ENCODE peak calls at places on chromosome 18, in eight cellular contexts. M is CD8-positive, alpha-beta T cell; X is brain microvascular endothelial cell; L is left lung; J is A549; W is kidney; B is upper lobe of right lung; A is colonic mucosa. I is an unnamed sample.

GRCh38 chr18:8367217-8367988 is 241.8 kb upstream of the RAB12 start:
- DNase-seq in W (peak; percentile 76), M (no peak), L (peak; percentile 39), X (no peak), J (peak; percentile 7), B (peak; percentile 82), A (peak; percentile 53), I (peak; percentile 30)

GRCh38 chr18:76558881-76559667 is 64.0 kb upstream of the ZNF516 start:
- DNase-seq in A (peak; percentile 69), L (no peak), W (no peak), B (peak; percentile 67), X (no peak), M (no peak), J (no peak), I (peak; percentile 96)

GRCh38 chr18:75066223-75066622 is 142.7 kb downstream of the PTGR3 start:
- DNase-seq in L (no peak), J (no peak), A (no peak), M (no peak), W (no peak), B (peak; percentile 7), X (no peak), I (no peak)

GRCh38 chr18:32358075-32358474 is 112.6 kb downstream of the GAREM1 start:
- DNase-seq in L (no peak), B (no peak), W (no peak), A (no peak), X (no peak), M (no peak), J (no peak), I (no peak)

GRCh38 chr18:53567935-53568574 is 656.4 kb downstream of the MBD2 start:
- DNase-seq in J (peak; percentile 21), B (no peak), X (peak; percentile 6), L (no peak), M (no peak), A (no peak), W (no peak), I (peak; percentile 35)

GRCh38 chr18:44974174-44974573 is 293.5 kb downstream of the SETBP1 start:
- DNase-seq in M (no peak), L (no peak), W (no peak), J (no peak), A (no peak), B (no peak), X (no peak), I (no peak)

GRCh38 chr18:46721331-46721730 is 35.5 kb downstream of the ST8SIA5 start:
- DNase-seq in M (no peak), B (no peak), A (no peak), L (no peak), W (no peak), X (no peak), J (no peak), I (no peak)

GRCh38 chr18:74414951-74415515 is 42.1 kb downstream of the DIPK1C start:
- DNase-seq in L (no peak), M (no peak), A (no peak), J (no peak), B (no peak), W (no peak), X (no peak), I (no peak)

GRCh38 chr18:26617151-26617554 is 68.8 kb upstream of the KCTD1 start:
- DNase-seq in L (no peak), J (peak; percentile 92), M (no peak), B (no peak), W (no peak), X (peak; percentile 98), A (no peak), I (peak; percentile 97)

GRCh38 chr18:79816981-79817606 is 19.4 kb downstream of the KCNG2 start:
- DNase-seq in M (no peak), B (no peak), A (no peak), L (no peak), X (no peak), W (no peak), J (no peak), I (no peak)

GRCh38 chr18:58195278-58195721 is 151.3 kb downstream of the NEDD4L start:
- DNase-seq in W (peak; percentile 89), X (no peak), B (peak; percentile 70), L (no peak), M (peak; percentile 17), A (peak; percentile 71), J (no peak), I (peak; percentile 54)

GRCh38 chr18:69758458-69758857 is 189.2 kb downstream of the CD226 start:
- DNase-seq in M (no peak), B (no peak), A (no peak), J (no peak), L (no peak), X (peak; percentile 11), W (no peak), I (no peak)

GRCh38 chr18:76506395-76506794 is 11.4 kb upstream of the ZNF516 start:
- DNase-seq in A (no peak), B (no peak), J (no peak), M (no peak), W (peak; percentile 53), X (no peak), L (no peak), I (no peak)

GRCh38 chr18:13500891-13501887 is 225.2 kb downstream of the FAM210A start:
- DNase-seq in L (peak; percentile 59), X (peak; percentile 33), A (no peak), W (no peak), J (peak; percentile 50), M (no peak), B (no peak), I (peak; percentile 51)

GRCh38 chr18:13485604-13486003 is 240.8 kb downstream of the FAM210A start:
- DNase-seq in J (no peak), A (no peak), X (no peak), W (no peak), M (no peak), B (no peak), L (no peak), I (no peak)

GRCh38 chr18:1014496-1014895 is 109.8 kb downstream of the ADCYAP1 start:
- DNase-seq in X (no peak), B (no peak), J (no peak), A (no peak), M (no peak), L (no peak), W (no peak), I (no peak)

GRCh38 chr18:76161983-76162382 is 333.1 kb downstream of the ZNF516 start:
- DNase-seq in L (no peak), M (no peak), W (no peak), J (no peak), B (no peak), A (no peak), X (no peak), I (no peak)

GRCh38 chr18:13223341-13224148 is 5.0 kb downstream of the LDLRAD4 start:
- DNase-seq in A (peak; percentile 53), M (no peak), J (no peak), B (no peak), W (no peak), X (no peak), L (no peak), I (no peak)

GRCh38 chr18:12403601-12404506 is 3.9 kb upstream of the PRELID3A start:
- DNase-seq in J (peak; percentile 80), W (no peak), A (no peak), B (peak; percentile 8), L (no peak), X (peak; percentile 88), M (no peak), I (peak; percentile 87)

GRCh38 chr18:63342206-63342605 is 22.6 kb upstream of the BCL2 start:
- DNase-seq in J (peak; percentile 36), M (peak; percentile 33), A (no peak), W (no peak), X (no peak), L (no peak), B (no peak), I (peak; percentile 36)

GRCh38 chr18:10878703-10879102 is 270.7 kb downstream of the PIEZO2 start:
- DNase-seq in J (no peak), M (no peak), A (no peak), B (no peak), X (no peak), W (no peak), L (no peak), I (no peak)

GRCh38 chr18:9173770-9174233 is 37.2 kb downstream of the ANKRD12 start:
- DNase-seq in M (no peak), X (no peak), B (no peak), W (no peak), J (no peak), A (no peak), L (no peak), I (no peak)

DNA sequence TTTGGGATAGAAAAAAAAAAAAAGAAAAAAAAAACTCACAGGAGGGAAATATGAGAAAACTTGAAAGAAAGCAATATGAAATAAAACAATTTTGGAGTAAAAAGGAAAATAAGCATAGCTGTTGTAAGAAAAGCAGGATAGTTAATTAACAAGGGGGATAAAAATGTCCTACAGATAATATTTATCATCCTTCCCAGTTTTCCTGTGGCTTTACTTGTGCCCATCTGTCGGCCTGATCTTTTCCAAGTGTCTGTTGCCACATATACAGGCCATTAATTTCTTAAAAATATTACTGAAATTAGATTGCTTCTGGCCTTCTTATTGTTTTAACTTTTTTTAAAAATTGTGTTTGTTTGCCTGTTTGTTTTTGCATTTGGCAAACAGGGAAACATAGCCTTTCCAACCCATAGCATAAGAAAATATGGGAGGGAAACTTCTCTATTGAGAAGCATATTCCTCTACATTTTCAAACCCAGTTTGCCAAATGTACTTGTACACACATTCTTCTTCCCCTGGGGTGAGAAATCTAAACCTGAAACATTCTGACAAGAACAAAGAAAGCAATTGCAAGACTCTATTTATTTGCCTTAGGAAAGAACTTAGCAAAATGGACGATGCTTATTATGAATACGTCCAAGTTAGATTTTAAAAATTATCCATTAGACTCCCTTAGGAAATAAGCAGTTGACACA is 272.3 kb downstream of the CDH20 start:
- DNase-seq in M (no peak), L (no peak), J (no peak), X (no peak), W (no peak), A (no peak), B (no peak), I (no peak)
- H3K4me3 ChIP-seq in M (no peak overlapping the region), L (no peak overlapping the region), J (peak overlapping the region; percentile 40), X (peak overlapping the region; percentile 61), W (peak overlapping the region; percentile 26), A (no peak overlapping the region), B (peak overlapping the region; percentile 27), I (no peak overlapping the region)

GRCh38 chr18:55775972-55776371 is 188.0 kb upstream of the TCF4 start:
- DNase-seq in M (no peak), X (no peak), J (no peak), W (no peak), L (no peak), A (no peak), B (no peak), I (no peak)
- TF ChIP-seq CTCF in M (no peak), X (peak; percentile 45), J (no peak), W (no peak), L (no peak), A (no peak), B (no peak), I (no peak)

GRCh38 chr18:37567994-37568359 is 2.4 kb upstream of the CELF4 start:
- DNase-seq in J (no peak), W (no peak), L (no peak), B (no peak), X (no peak), A (no peak), M (no peak), I (no peak)
- H3K4me3 ChIP-seq in J (no peak overlapping the region), W (no peak overlapping the region), L (no peak overlapping the region), B (no peak overlapping the region), X (no peak overlapping the region), A (no peak overlapping the region), M (no peak overlapping the region), I (no peak overlapping the region)

DNA sequence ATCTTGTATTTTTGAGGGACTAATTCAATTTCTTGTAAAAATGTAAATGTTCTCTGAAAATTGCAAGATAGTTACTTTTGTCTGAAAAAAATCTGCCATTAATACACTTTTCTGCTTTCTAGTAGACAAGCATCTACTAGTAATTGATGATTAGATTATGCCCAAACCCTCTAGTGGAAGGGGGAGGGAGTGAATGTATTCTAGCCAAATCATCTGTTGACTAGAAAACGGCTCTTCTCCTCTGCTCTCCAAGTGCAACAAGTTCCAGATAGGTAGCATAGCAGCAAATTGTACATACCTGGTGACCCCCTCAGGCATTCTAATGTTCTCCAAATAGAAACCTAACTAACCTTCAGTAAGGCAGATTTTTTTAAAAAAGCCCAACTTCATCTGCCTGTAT is 58.6 kb downstream of the RELCH start:
- DNase-seq in B (no peak), X (no peak), L (no peak), M (no peak), W (no peak), A (no peak), J (no peak), I (no peak)
- TF ChIP-seq CTCF in B (no peak), X (peak; percentile 19), L (no peak), M (no peak), W (no peak), A (no peak), J (no peak), I (peak; percentile 30)

I was measured in epithelial cell of esophagus.